ENCODE peak calls at places on chromosomes 6 and 20, in four cellular contexts. One of them, this sample, is unnamed.

GRCh38 chr6:150072201-150072600 is 3.3 kb upstream of the ULBP3 start:
- DNase-seq in HepG2: peak; percentile 43
- DNase-seq in HCT116: peak; percentile 90
- DNase-seq in K562: peak; percentile 67
- DNase-seq in this sample: no peak

GRCh38 chr20:6699931-6700562 is 67.4 kb upstream of the BMP2 start:
- DNase-seq in HepG2: no peak
- DNase-seq in HCT116: no peak
- DNase-seq in K562: no peak
- DNase-seq in this sample: no peak

GRCh38 chr6:36129889-36130671 is at the start of gene MAPK13:
- DNase-seq in HepG2: peak; percentile 25
- DNase-seq in HCT116: no peak
- DNase-seq in K562: no peak
- DNase-seq in this sample: no peak

GRCh38 chr6:160394654-160395035 is 46.5 kb downstream of the SLC22A3 start:
- DNase-seq in HepG2: peak; percentile 22
- DNase-seq in HCT116: no peak
- DNase-seq in K562: no peak
- DNase-seq in this sample: no peak

GRCh38 chr6:144144996-144145395 is 5.3 kb upstream of the STX11 start:
- DNase-seq in HepG2: no peak
- DNase-seq in HCT116: no peak
- DNase-seq in K562: no peak
- DNase-seq in this sample: no peak

GRCh38 chr6:108179741-108180140 is 13.9 kb downstream of the NR2E1 start:
- DNase-seq in HepG2: no peak
- DNase-seq in HCT116: no peak
- DNase-seq in K562: no peak
- DNase-seq in this sample: no peak

GRCh38 chr20:37381621-37382538 is 35.9 kb downstream of the SRC start:
- DNase-seq in HepG2: peak; percentile 63
- DNase-seq in HCT116: no peak
- DNase-seq in K562: no peak
- DNase-seq in this sample: no peak

GRCh38 chr6:140988780-140989179 is 1143.9 kb upstream of the GJE1 start:
- DNase-seq in HepG2: no peak
- DNase-seq in HCT116: no peak
- DNase-seq in K562: no peak
- DNase-seq in this sample: no peak

GRCh38 chr6:138107078-138107751 is at the start of gene PERP:
- DNase-seq in HepG2: peak; percentile 68
- DNase-seq in HCT116: peak; percentile 57
- DNase-seq in K562: peak; percentile 67
- DNase-seq in this sample: no peak

GRCh38 chr6:157760589-157761330 is 62.3 kb upstream of the SNX9 start:
- DNase-seq in HepG2: no peak
- DNase-seq in HCT116: no peak
- DNase-seq in K562: no peak
- DNase-seq in this sample: peak; percentile 79

GRCh38 chr20:41616228-41616627 is 1.9 kb downstream of the CHD6 start:
- DNase-seq in HepG2: peak; percentile 62
- DNase-seq in HCT116: no peak
- DNase-seq in K562: no peak
- DNase-seq in this sample: no peak

DNA sequence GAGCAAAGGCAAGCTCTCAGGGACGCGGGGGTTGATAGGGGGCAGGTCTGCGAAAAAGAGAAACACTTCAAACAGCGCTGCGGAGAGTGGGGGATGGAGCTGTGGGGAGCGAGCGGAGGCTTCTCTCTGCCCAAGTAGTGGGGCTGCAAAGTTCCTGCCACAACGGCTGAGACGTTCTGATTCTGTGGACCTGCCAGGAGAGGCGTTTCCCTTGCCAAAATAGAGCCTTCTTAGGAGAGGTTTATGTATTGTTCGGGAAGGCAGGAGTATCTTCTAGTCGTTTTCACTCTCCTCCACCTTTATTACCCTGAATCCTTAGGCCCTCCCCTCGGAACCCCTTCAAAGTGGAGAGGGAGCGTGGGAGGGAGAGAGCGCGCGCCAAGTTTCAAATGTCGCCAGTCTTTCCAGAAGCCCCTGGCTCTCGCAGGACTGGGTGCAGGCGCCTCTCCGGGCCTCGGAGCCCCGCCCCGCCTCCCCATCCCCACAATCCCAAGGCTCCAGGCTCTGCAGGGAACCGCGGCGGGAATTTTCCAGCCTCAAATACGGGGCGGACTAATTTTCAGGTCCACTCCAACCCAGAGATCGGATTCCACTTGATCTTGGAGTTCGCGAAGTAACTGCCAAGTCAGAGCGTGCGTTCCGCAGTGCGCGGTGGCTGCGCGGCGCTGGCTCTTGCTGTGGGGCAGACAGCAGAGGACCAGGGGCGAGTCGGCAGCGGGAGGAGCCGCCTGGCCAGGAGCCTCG is 10.0 kb upstream of the POU3F2 start:
- DNase-seq in HepG2: no peak
- DNase-seq in HCT116: no peak
- DNase-seq in K562: no peak
- DNase-seq in this sample: no peak
- H3K4me3 ChIP-seq in HepG2: no peak overlapping the region
- H3K4me3 ChIP-seq in HCT116: no peak overlapping the region
- H3K4me3 ChIP-seq in K562: no peak overlapping the region
- H3K4me3 ChIP-seq in this sample: peak overlapping the region; percentile 14

DNA sequence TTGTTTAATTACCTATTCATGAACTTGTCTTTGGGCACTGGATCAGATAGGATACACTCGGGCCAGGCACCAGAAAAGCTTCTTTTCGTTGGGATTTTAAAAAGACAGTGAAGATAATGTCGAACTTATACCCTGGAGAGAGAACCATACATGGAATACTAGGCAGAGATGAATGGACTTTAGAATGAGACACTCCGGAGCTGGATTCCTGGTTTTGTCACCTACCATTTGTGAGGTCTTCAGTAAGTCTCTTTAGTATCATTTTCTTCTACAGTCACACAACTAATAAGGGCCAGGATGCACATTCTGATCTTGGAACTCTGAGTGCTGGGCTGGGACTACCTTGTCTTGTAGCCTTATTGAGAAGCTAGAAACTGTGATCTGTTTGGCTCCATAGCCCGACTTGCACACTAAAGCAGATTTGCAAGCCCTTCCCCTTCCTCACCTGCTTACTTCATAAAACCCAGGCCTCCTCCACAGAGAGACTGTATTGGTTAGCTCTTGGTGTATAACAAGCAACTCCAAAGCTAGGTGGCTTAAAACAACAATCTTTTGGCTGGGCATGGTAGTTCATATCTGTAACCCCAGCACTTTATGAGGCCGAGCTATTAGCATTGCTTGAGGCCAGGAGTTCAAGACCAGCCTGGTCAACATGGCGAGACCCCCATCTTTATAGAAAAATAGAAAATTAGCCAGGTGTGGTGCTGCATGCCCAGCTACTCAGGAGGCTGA is 7.4 kb upstream of the IFT52 start:
- DNase-seq in HepG2: no peak
- DNase-seq in HCT116: no peak
- DNase-seq in K562: no peak
- DNase-seq in this sample: no peak
- H3K27ac ChIP-seq in HepG2: peak overlapping the region; percentile 46
- H3K27ac ChIP-seq in HCT116: no peak overlapping the region
- H3K27ac ChIP-seq in K562: peak overlapping the region; percentile 40
- H3K27ac ChIP-seq in this sample: no peak overlapping the region

DNA sequence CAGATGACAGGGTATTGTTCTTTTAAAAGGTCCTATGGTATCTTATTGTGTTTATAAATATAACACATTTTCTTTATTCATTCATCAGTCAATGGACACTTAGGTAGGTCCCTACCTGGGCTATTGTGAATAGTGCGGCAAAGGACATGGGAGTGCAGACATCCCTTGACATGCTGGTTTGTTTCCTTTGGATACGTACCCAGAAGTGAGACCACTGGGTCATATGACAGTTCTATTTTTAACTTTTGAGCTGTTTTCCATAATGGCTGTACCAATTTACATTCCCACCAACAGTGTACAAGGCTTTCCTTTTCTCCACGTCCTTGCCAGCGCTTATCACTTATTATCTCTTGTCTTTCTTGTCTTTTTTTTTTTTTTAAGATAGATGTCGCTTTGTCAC is 627.5 kb downstream of the PRKN start:
- DNase-seq in HepG2: no peak
- DNase-seq in HCT116: no peak
- DNase-seq in K562: no peak
- DNase-seq in this sample: no peak
- TF ChIP-seq TCF7L2 in HepG2: no peak
- TF ChIP-seq TCF7L2 in HCT116: no peak
- TF ChIP-seq TCF7L2 in K562: no peak
- TF ChIP-seq TCF7L2 in this sample: no peak

DNA sequence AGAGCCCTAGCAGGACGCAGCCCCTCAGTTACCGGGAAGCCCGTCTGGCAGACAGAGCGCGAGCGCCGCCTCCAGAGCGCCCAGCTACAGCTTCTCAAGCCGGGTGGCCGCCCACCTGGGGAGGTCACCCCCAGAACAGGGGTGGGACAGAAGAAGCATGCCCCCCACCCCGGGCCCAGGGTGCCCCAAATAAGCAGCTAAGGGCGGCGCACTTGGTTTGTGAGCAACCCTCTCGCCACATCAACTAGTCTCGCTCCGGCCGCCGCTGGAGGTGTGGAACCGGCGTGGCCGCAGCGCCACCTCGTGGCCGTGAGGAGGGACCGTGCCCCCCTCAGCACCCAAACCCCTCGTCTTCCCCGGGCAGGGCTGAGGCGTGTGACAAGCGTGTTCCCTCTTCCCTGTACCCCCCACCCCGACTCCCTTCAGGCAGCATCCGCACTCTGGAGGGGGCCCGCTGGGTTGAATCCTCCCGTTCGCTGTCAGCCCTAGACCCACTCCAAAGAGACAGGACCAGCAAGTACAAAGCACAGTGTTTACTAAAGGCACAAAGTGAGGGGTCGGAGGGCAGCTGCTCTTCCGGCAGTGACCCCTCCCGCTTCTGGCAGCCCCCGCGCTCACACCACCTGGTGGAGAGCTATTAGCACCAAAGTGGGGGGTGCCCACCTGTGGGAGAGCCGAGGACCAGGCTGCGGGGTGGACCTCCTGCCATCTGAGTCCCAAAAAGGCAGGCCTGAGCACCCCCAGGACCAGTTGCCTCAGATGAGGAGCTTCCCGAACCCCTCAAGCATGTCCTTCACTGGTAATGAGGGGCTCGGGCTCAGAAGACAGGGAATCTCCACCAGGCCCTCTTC is 45.4 kb downstream of the MDFI start:
- DNase-seq in HepG2: peak; percentile 57
- DNase-seq in HCT116: no peak
- DNase-seq in K562: peak; percentile 93
- DNase-seq in this sample: peak; percentile 12
- H3K4me3 ChIP-seq in HepG2: peak overlapping the region; percentile 36
- H3K4me3 ChIP-seq in HCT116: no peak overlapping the region
- H3K4me3 ChIP-seq in K562: no peak overlapping the region
- H3K4me3 ChIP-seq in this sample: no peak overlapping the region

GRCh38 chr6:45572833-45573232 is 195.1 kb upstream of the SUPT3H start:
- DNase-seq in HepG2: no peak
- DNase-seq in HCT116: no peak
- DNase-seq in K562: no peak
- DNase-seq in this sample: no peak

GRCh38 chr6:45568626-45569025 is 190.9 kb upstream of the SUPT3H start:
- DNase-seq in HepG2: no peak
- DNase-seq in HCT116: no peak
- DNase-seq in K562: no peak
- DNase-seq in this sample: no peak

GRCh38 chr6:45569210-45569945 is 191.6 kb upstream of the SUPT3H start:
- DNase-seq in HepG2: no peak
- DNase-seq in HCT116: no peak
- DNase-seq in K562: no peak
- DNase-seq in this sample: no peak

GRCh38 chr6:45574013-45574412 is 196.3 kb upstream of the SUPT3H start:
- DNase-seq in HepG2: peak; percentile 53
- DNase-seq in HCT116: no peak
- DNase-seq in K562: no peak
- DNase-seq in this sample: no peak

DNA sequence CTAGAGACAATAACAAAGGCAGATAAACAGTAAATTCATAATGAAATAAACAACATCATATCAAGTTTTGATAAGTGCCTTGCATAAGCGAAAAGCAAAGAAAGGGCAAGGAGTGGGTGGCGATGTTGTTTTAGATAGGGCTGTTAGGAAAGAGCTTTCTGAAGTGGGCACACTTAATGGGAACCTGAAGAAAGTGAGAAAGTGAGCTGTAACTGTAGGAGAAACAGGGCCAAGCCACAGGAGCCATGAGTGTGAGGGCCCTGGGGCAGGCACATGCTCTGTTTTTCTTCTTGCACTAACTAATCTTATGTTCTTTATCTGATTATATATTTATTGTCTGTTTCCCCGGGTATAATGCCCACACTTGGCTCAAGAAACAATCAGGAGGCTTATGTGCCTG is 193.4 kb upstream of the SUPT3H start:
- DNase-seq in HepG2: no peak
- DNase-seq in HCT116: no peak
- DNase-seq in K562: no peak
- DNase-seq in this sample: no peak
- H3K27ac ChIP-seq in HepG2: no peak overlapping the region
- H3K27ac ChIP-seq in HCT116: no peak overlapping the region
- H3K27ac ChIP-seq in K562: no peak overlapping the region
- H3K27ac ChIP-seq in this sample: no peak overlapping the region